ENCODE peak calls at places on chromosomes 1 and 21, in five cellular contexts. A is activated naive CD4-positive, alpha-beta T cell treated with anti-CD3 and anti-CD28 coated beads for 36 hours; F is NCI-H524 treated with DMSO at 0.1 percent for 48 hours; R is kidney; N is AML-193. V is an unnamed sample.
A peak's percentile ranks its signal among the peaks of the same experiment; 100 is the strongest.

GRCh38 chr1:41366428-41367101 is 5.3 kb downstream of the FOXO6 start:
- DNase-seq in R (no peak), A (peak; percentile 55), F (no peak), N (no peak), V (no peak)

GRCh38 chr1:147117109-147117508 is 55.2 kb downstream of the PRKAB2 start:
- DNase-seq in R (no peak), F (no peak), A (no peak), N (no peak), V (no peak)

GRCh38 chr1:208068441-208068840 is 157.5 kb upstream of the CD34 start:
- DNase-seq in A (no peak), N (no peak), F (no peak), R (no peak), V (no peak)

GRCh38 chr1:119771016-119771415 is 2.3 kb upstream of the HMGCS2 start:
- DNase-seq in N (no peak), A (no peak), R (no peak), F (no peak), V (no peak)

GRCh38 chr1:60090662-60091061 is 17.1 kb upstream of the C1orf87 start:
- DNase-seq in R (no peak), A (no peak), N (no peak), F (no peak), V (no peak)

GRCh38 chr1:36306210-36306901 is at the start of gene SH3D21:
- DNase-seq in F (no peak), N (peak; percentile 36), A (peak; percentile 62), R (peak; percentile 92), V (no peak)

GRCh38 chr1:113283914-113284313 is 106.4 kb upstream of the MAGI3 start:
- DNase-seq in R (no peak), A (no peak), N (no peak), F (no peak), V (no peak)

GRCh38 chr1:99227498-99227897 is 36.8 kb upstream of the PLPPR4 start:
- DNase-seq in F (no peak), A (no peak), R (no peak), N (no peak), V (no peak)

GRCh38 chr1:230242317-230242716 is 175.3 kb downstream of the GALNT2 start:
- DNase-seq in R (no peak), N (no peak), F (no peak), A (no peak), V (no peak)

GRCh38 chr21:39754811-39755210 is 9.8 kb downstream of the IGSF5 start:
- DNase-seq in R (no peak), A (no peak), F (no peak), N (no peak), V (no peak)

GRCh38 chr21:46126321-46127238 is 28.7 kb downstream of the COL6A2 start:
- DNase-seq in N (no peak), A (no peak), R (peak; percentile 76), F (no peak), V (no peak)

GRCh38 chr1:145891143-145891542 is 5.5 kb upstream of the ANKRD35 start:
- DNase-seq in F (no peak), R (no peak), N (no peak), A (no peak), V (no peak)

GRCh38 chr1:115067460-115067859 is 21.8 kb downstream of the TSPAN2 start:
- DNase-seq in R (no peak), N (no peak), F (no peak), A (no peak), V (no peak)

GRCh38 chr1:32984090-32984828 is 19.6 kb upstream of the RNF19B start:
- DNase-seq in F (no peak), R (no peak), A (peak; percentile 64), N (no peak), V (no peak)

V was measured in tibial nerve.